ENCODE peak calls at places on chromosomes 7 and 10, in six cellular contexts. N is activated CD4-positive, alpha-beta T cell treated with anti-CD3 and anti-CD28 coated beads for 24 hours; X is CD8-positive, alpha-beta memory T cell; J is naive B cell; M is fibroblast of the aortic adventitia; I is activated T-cell treated with anti-CD3 and anti-CD28 coated beads for 24 hours. F is an unnamed sample.

GRCh38 chr7:101681170-101682007 is 52.3 kb upstream of the MYL10 start:
- DNase-seq in N (no peak), X (no peak), J (no peak), M (peak; percentile 86), I (no peak), F (peak; percentile 81)

GRCh38 chr10:1151071-1152033 is 95.2 kb downstream of the WDR37 start:
- DNase-seq in N (no peak), X (no peak), J (no peak), M (no peak), I (no peak), F (no peak)

GRCh38 chr10:58150290-58150689 is 117.4 kb downstream of the IPMK start:
- DNase-seq in N (no peak), X (no peak), J (no peak), M (no peak), I (no peak), F (no peak)

GRCh38 chr10:94292448-94293118 is 70.2 kb downstream of the NOC3L start:
- DNase-seq in N (no peak), X (no peak), J (no peak), M (peak; percentile 85), I (no peak), F (peak; percentile 71)

GRCh38 chr7:147915781-147916180 is 674.8 kb upstream of the C7orf33 start:
- DNase-seq in N (no peak), X (no peak), J (no peak), M (no peak), I (no peak), F (no peak)

GRCh38 chr7:100827330-100828226 is at the start of gene EPHB4:
- DNase-seq in N (no peak), X (no peak), J (no peak), M (peak; percentile 87), I (no peak), F (peak; percentile 69)

GRCh38 chr7:134120405-134120804 is 6.7 kb upstream of the LRGUK start:
- DNase-seq in N (no peak), X (no peak), J (no peak), M (no peak), I (no peak), F (no peak)

GRCh38 chr10:25808372-25808771 is 125.7 kb upstream of the MYO3A start:
- DNase-seq in N (no peak), X (no peak), J (no peak), M (no peak), I (no peak), F (peak; percentile 80)